ENCODE peak calls at places on chromosomes 5 and 9, in four cellular contexts. P is ovary, Z is fibroblast of lung, R is astrocyte of the cerebellum. N is an unnamed sample.

GRCh38 chr9:116646661-116647514 is 40.2 kb upstream of the TRIM32 start:
- DNase-seq in P (no peak), Z (peak; percentile 58), R (peak; percentile 39), N (no peak)

GRCh38 chr9:121201045-121201737 is 478 bp downstream of the RAB14 start:
- DNase-seq in P (peak; percentile 47), Z (peak; percentile 19), R (no peak), N (no peak)

GRCh38 chr9:135795391-135795790 is 93.4 kb downstream of the KCNT1 start:
- DNase-seq in P (no peak), Z (no peak), R (no peak), N (no peak)

GRCh38 chr5:125484272-125485002 is 738.0 kb upstream of the ZNF608 start:
- DNase-seq in P (peak; percentile 64), Z (peak; percentile 98), R (peak; percentile 95), N (peak; percentile 97)

GRCh38 chr5:171712616-171713015 is 73.0 kb upstream of the SMIM23 start:
- DNase-seq in P (no peak), Z (no peak), R (no peak), N (peak; percentile 4)

GRCh38 chr5:181223729-181224389 is 778 bp downstream of the TRIM41 start:
- DNase-seq in P (no peak), Z (peak; percentile 49), R (no peak), N (no peak)

GRCh38 chr5:72788851-72789505 is 27.5 kb upstream of the TNPO1 start:
- DNase-seq in P (no peak), Z (peak; percentile 11), R (no peak), N (no peak)

GRCh38 chr5:1380011-1380817 is 35.3 kb upstream of the CLPTM1L start:
- DNase-seq in P (no peak), Z (peak; percentile 12), R (no peak), N (no peak)

GRCh38 chr9:129704797-129705196 is 39.4 kb downstream of the PRRX2 start:
- DNase-seq in P (no peak), Z (no peak), R (no peak), N (no peak)

DNA sequence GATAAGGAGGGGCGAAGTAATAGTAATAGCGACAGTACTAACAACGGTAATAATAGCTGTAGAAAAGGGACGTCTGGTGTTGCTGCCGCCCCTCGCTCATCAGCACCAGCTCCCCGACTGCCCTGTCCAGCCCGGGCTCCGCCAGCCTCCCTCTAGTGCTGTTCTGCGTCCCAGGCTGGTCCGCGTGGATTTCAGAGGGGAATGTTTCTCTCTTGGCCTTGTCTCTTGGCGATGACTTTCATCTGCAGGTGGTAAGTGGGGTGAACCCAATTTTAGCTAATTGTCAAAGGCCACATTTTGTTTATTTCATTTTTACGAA is 592 bp downstream of the SNCAIP start:
- DNase-seq in P (peak; percentile 53), Z (peak; percentile 51), R (no peak), N (no peak)
- H3K4me3 ChIP-seq in P (peak overlapping the region; percentile 86), Z (peak overlapping the region; percentile 63), R (peak overlapping the region; percentile 79), N (peak overlapping the region; percentile 78)

DNA sequence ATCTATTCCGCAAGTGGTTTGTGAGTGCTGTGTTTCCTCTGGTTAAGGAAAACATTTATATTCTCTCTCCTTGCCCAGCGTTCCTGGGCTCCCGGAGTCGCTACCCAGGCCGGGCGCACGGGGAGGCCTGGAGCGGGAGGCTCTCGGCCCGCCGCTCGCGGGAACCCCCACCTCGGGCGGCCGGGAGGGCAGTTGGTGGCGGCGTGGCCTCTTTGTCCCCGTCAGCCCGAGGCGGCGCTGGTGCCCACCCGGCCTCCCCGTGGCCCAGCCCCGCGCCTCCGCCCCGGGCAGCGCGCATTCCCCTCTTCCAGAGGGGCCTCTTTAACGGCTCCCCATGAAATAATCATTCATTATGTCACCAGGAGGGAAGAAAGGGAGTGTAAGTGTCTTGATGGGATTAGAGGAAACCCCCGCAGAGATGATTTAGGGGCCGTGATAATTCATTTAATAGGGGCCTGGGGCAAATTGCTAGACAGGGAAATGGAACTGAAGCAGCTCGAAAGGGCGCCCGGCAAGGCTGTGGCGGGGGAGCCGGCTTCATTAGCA is 181.9 kb upstream of the TBCA start:
- DNase-seq in P (no peak), Z (no peak), R (no peak), N (no peak)
- H3K4me3 ChIP-seq in P (no peak overlapping the region), Z (no peak overlapping the region), R (peak overlapping the region; percentile 9), N (no peak overlapping the region)

GRCh38 chr5:118653155-118653554 is 335.2 kb downstream of the DTWD2 start:
- DNase-seq in P (no peak), Z (no peak), R (no peak), N (no peak)

GRCh38 chr5:118653926-118654325 is 334.4 kb downstream of the DTWD2 start:
- DNase-seq in P (no peak), Z (no peak), R (no peak), N (no peak)

DNA sequence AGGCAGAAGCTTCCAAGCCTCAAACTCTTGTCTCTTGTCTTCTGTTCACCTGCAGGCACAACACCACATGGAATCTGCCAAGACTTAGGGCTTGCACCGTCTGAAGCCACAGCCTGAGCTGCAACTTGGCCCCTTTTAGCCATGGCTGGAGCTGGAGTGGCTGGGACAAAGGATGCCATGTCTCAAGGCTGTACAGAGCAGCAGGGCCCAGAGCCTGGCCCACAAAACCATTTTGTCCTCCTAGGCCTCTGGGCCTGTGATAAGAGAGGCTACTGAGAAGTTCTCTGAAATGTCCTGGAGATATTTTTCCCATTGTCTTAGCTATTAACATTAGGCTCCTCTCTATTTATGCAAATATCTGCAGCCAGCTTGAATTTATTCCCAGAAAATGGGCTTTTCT is 330.8 kb downstream of the DTWD2 start:
- DNase-seq in P (no peak), Z (no peak), R (no peak), N (no peak)
- H3K4me3 ChIP-seq in P (no peak overlapping the region), Z (no peak overlapping the region), R (no peak overlapping the region), N (no peak overlapping the region)

GRCh38 chr9:104961701-104962359 is 33.9 kb upstream of the ABCA1 start:
- DNase-seq in P (no peak), Z (no peak), R (no peak), N (no peak)
- H3K4me3 ChIP-seq in P (no peak overlapping the region), Z (no peak overlapping the region), R (no peak overlapping the region), N (no peak overlapping the region)

N was measured in skeletal muscle cell.